ENCODE peak calls at places on chromosomes 13 and 19, in ten cellular contexts. K is IMR-90, S is body of pancreas, L is tibial nerve, N is A549, R is adrenal gland, W is ovary, V is H54, U is HCT116, F is right lobe of liver. E is an unnamed sample.

GRCh38 chr19:48624791-48625723 is 5.8 kb downstream of the SPHK2 start:
- DNase-seq in L (no peak), W (peak; percentile 51), U (no peak), N (no peak), F (peak; percentile 49), V (no peak), R (no peak), K (no peak), S (no peak), E (no peak)

GRCh38 chr13:73767191-73767741 is 366.9 kb downstream of the KLF12 start:
- DNase-seq in F (no peak), W (no peak), N (no peak), U (no peak), K (peak; percentile 70), R (no peak), L (no peak), V (no peak), S (no peak), E (no peak)

GRCh38 chr13:85108356-85108755 is 690.9 kb downstream of the SLITRK6 start:
- DNase-seq in N (no peak), W (no peak), V (no peak), L (no peak), S (no peak), R (no peak), F (no peak), K (no peak), U (no peak), E (no peak)

GRCh38 chr19:37313335-37313627 is 57.6 kb upstream of the ZNF527 start:
- DNase-seq in V (no peak), W (no peak), N (no peak), S (no peak), K (no peak), R (no peak), U (no peak), F (no peak), L (no peak), E (no peak)

GRCh38 chr19:29524912-29525870 is 603 bp upstream of the VSTM2B start:
- DNase-seq in S (no peak), R (no peak), W (no peak), U (no peak), V (no peak), F (peak; percentile 15), K (no peak), L (no peak), N (no peak), E (no peak)

GRCh38 chr13:34076943-34077703 is 259.2 kb downstream of the RFC3 start:
- DNase-seq in K (peak; percentile 1), L (no peak), R (no peak), V (no peak), F (no peak), S (no peak), W (no peak), N (peak; percentile 3), U (peak; percentile 7), E (no peak)

GRCh38 chr19:9060559-9061340 is 26.1 kb upstream of the OR1M1 start:
- DNase-seq in R (no peak), F (no peak), L (no peak), U (no peak), W (no peak), S (no peak), V (no peak), K (no peak), N (no peak), E (no peak)

GRCh38 chr13:98650376-98651107 is 73.6 kb upstream of the STK24 start:
- DNase-seq in F (peak; percentile 37), K (no peak), W (no peak), R (peak; percentile 13), N (no peak), U (no peak), V (no peak), S (peak; percentile 56), L (no peak), E (peak; percentile 86)

GRCh38 chr13:45538382-45538781 is 73.6 kb downstream of the COG3 start:
- DNase-seq in K (no peak), L (no peak), U (peak; percentile 7), N (no peak), S (no peak), F (no peak), W (no peak), V (no peak), R (no peak), E (no peak)

GRCh38 chr19:32798201-32798600 is 71.4 kb downstream of the SLC7A9 start:
- DNase-seq in V (no peak), R (no peak), K (no peak), U (no peak), S (no peak), L (no peak), F (no peak), W (no peak), N (no peak), E (no peak)

GRCh38 chr19:16535381-16535780 is 6.9 kb downstream of the CHERP start:
- DNase-seq in N (no peak), R (no peak), L (no peak), S (no peak), V (no peak), U (no peak), K (no peak), W (no peak), F (no peak), E (no peak)

DNA sequence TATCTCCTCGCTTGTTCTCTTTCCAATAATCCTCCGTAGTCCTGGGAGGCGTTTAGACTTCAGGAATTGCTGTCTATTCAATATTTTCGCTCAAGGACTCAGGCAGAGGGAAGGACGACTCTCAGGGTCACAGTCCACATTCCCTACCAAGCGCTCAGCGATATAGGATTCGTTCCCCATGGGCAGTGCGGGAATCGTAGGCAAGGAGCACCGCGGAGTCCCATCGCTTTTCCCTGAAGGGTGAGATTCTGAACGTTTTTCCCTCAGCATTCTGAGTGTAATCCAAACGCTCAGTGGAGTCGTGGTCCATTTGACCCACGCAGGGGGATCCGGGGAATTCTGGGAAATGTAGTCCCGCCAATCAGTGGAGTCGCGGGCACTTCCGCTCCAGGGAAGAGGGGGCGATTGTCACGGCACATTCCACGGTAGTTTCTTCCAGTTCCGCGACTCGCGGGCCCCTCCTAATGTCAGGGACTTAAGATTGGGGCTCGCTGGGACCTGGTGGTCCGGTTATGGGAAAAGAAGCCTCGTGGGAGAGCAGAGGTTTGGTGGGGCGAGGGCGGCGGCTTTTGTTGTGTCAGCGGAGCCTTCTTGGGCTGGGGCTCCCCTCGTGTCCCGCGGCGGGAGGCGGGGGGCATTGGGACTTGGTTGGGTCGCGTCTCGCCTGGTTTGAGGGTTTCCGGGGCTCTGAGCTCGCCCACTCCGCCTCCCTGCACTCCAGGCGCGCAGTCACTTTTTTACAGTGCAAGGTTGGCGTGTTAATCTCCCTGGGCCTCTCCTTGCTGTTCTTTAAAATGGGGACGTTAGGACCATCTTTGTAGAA is at the start of gene ZNF234:
- DNase-seq in R (peak; percentile 88), N (peak; percentile 97), U (peak; percentile 33), L (peak; percentile 40), W (peak; percentile 84), V (peak; percentile 85), F (peak; percentile 84), K (peak; percentile 85), S (peak; percentile 79), E (peak; percentile 75)
- TF ChIP-seq POLR2A in R (peak; percentile 1), N (peak; percentile 60), U (no peak), L (no peak), W (no peak), V (no peak), F (peak; percentile 29), K (no peak), S (peak; percentile 50), E (no peak)

DNA sequence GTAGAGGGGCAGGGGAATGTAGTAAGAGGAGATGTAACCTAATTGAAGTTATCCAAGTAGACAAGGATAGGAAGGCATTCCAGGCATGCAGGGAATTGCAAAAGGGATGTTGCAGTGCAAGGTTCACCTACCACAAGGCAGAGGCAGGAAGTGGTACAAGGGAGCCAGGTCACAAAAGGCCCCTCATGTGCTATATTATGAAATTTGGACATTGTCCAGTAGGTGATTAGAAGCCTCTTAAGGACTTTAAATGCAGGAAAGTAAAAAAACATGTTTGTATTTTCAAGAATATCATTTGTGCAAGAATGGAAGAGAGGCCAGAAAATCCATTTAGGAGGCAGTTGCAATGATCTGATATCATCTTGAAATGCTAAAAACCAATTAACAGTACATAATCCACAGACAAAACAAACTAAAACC is 111.4 kb downstream of the FRY start:
- DNase-seq in V (no peak), R (peak; percentile 2), F (no peak), L (no peak), W (no peak), N (no peak), U (no peak), K (peak; percentile 52), S (no peak), E (no peak)
- TF ChIP-seq POLR2A in V (no peak), R (no peak), F (no peak), L (no peak), W (no peak), N (no peak), U (no peak), K (no peak), S (no peak), E (no peak)

DNA sequence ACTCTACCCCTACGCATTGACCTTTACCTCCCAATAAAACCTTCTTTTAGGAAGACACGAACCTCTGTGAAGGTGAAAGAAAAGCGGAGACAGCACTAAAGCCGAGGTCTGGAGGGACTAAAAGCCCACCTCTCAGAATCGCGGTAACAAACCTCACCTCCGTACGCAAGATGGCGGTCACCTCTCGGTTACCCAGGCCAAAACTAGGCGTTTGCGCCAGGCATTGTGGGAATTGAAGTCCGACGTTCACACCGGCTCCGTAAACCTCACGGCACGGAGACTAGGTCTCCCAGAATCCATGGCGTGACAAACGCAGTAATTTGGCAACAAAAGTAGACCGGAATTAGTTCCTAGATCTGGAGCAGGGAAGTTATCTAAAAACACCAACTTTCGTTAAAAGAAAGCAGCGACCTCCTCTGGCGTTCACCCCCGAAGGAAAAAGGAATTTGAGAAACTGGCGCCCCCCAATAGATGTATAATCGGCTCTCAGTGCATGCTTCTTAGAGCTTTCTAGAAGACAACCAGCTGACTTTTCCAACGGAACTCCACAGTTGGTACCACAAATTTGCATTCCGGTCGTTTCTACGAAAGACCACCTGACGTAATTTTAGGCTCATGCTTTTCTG is at the start of gene N4BP2L2:
- DNase-seq in L (peak; percentile 88), F (peak; percentile 93), V (peak; percentile 49), R (peak; percentile 97), K (peak; percentile 99), W (peak; percentile 96), N (peak; percentile 79), S (peak; percentile 92), U (peak; percentile 93), E (peak; percentile 94)
- TF ChIP-seq POLR2A in L (peak; percentile 74), F (peak; percentile 35), V (peak; percentile 45), R (no peak), K (peak; percentile 50), W (peak; percentile 84), N (no peak), S (peak; percentile 67), U (peak; percentile 45), E (no peak)

DNA sequence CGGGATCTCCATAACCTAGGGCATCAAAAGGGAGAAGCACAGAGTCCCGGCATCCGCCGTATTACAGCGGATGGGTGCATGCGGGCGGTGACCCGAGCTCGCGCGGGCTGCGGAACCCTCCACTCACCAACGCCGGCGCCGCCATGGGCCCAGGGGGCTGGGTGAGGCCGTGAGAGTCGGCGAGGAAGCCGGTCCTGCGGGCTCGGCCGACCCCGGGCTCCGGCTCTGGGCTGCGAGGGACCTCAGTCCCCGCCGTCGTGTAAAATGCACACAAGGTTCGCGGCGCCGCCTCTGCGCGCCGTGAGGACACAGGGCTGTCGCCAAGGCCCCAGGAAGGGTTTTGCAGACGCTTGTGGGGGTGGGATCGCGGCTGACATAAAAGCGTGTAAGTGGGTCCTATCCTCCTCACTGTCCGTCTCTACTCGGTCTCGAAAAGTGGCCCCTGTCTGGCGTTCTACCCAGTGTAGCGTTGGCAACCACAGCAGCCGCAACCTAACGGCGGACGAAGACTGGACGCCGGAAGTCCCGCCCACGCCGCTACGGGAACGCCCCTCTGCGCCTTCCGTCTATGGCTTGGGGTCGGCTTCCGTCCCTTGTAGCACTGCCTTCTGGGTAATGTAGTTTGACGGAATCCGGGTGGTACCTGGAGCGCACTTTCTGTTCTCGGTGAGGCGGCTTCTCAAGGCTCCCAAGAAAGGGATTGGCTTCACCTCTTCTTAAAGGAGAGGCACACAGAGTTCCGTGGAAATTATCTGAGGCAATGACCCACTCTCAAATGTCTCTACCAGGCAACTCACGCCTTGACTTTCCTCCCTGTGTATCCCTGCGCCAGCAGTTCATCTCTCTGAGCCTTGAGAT is at the start of gene ZNF599:
- DNase-seq in S (peak; percentile 92), F (peak; percentile 90), K (peak; percentile 86), L (peak; percentile 71), U (peak; percentile 83), R (peak; percentile 90), W (peak; percentile 91), N (peak; percentile 71), V (peak; percentile 86), E (peak; percentile 91)
- TF ChIP-seq POLR2A in S (peak; percentile 79), F (no peak), K (peak; percentile 36), L (peak; percentile 56), U (no peak), R (no peak), W (peak; percentile 67), N (peak; percentile 66), V (peak; percentile 87), E (no peak)